ENCODE peak calls at places on chromosome 3, in five cellular contexts. T is HepG2, S is mammary epithelial cell, H is hepatocyte, D is PC-3. I is an unnamed sample.

GRCh38 chr3:113245775-113246174 is 34.4 kb downstream of the BOC start:
- DNase-seq in D (no peak), T (no peak), S (no peak), H (no peak), I (no peak)

GRCh38 chr3:131630812-131631211 is 128.0 kb upstream of the MRPL3 start:
- DNase-seq in S (no peak), T (no peak), D (no peak), H (no peak), I (no peak)

GRCh38 chr3:5010706-5011554 is 31.7 kb downstream of the BHLHE40 start:
- DNase-seq in S (no peak), D (no peak), H (no peak), T (no peak), I (no peak)

GRCh38 chr3:133038731-133039398 is 674 bp downstream of the TMEM108 start:
- DNase-seq in H (peak; percentile 41), T (no peak), D (no peak), S (no peak), I (no peak)

GRCh38 chr3:183532620-183533409 is 22.7 kb downstream of the KLHL6 start:
- DNase-seq in S (no peak), H (peak; percentile 74), T (no peak), D (no peak), I (no peak)

GRCh38 chr3:180417241-180417640 is 184.7 kb upstream of the TTC14 start:
- DNase-seq in S (no peak), D (no peak), H (no peak), T (no peak), I (no peak)

GRCh38 chr3:122407946-122408345 is 7.9 kb downstream of the WDR5B start:
- DNase-seq in D (no peak), T (no peak), S (no peak), H (no peak), I (peak; percentile 82)

GRCh38 chr3:129003578-129004112 is 2.5 kb downstream of the EFCC1 start:
- DNase-seq in D (peak; percentile 54), T (peak; percentile 23), H (peak; percentile 85), S (peak; percentile 48), I (peak; percentile 79)

GRCh38 chr3:35651456-35651855 is 12.1 kb downstream of the ARPP21 start:
- DNase-seq in T (no peak), S (no peak), H (no peak), D (no peak), I (no peak)

GRCh38 chr3:64225695-64226499 is 631 bp upstream of the PRICKLE2 start:
- DNase-seq in D (no peak), T (no peak), S (peak; percentile 25), H (no peak), I (no peak)

GRCh38 chr3:66539466-66539989 is 38.7 kb upstream of the LRIG1 start:
- DNase-seq in D (no peak), S (no peak), T (no peak), H (no peak), I (no peak)

GRCh38 chr3:66472313-66473134 is 28.3 kb downstream of the LRIG1 start:
- DNase-seq in H (peak; percentile 48), D (peak; percentile 69), S (peak; percentile 80), T (no peak), I (peak; percentile 71)

DNA sequence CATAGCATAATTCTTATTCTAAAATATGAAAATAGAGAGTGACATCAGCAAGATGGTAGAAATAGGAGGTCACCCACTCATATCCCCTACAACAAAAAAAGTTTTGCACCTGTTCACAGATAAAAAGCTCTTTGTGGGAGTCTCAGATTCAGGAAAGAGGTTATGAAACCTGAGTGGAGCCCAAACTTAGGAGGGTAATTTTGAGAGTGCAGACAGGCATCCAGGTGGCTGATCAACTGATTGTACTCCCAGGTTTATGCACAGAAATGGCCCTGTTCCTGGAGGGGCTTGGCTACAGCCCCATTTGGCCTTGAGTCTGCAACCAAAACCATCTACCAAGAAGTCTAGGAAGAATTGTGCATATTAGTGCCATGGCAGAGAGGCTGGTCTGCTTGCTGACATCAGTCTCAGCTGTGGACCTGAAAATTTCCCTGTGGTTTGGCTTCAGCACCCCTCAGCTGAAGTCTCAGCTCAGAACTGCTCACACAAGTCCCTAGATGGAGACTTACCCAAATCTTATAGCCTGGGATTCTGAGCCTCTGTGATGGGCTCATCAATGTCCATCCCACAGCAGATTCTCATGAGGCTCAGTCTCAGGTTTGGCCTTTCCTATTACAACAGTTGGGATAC is 291.6 kb downstream of the IL20RB start:
- DNase-seq in D (no peak), H (no peak), T (no peak), S (no peak), I (no peak)
- H3K4me2 ChIP-seq in D (no peak overlapping the region), H (no peak overlapping the region), T (no peak overlapping the region), S (no peak overlapping the region), I (no peak overlapping the region)

GRCh38 chr3:149971403-149972075 is 844 bp upstream of the PFN2 start:
- DNase-seq in T (peak; percentile 15), D (peak; percentile 67), H (no peak), S (no peak), I (peak; percentile 57)
- H3K4me3 ChIP-seq in T (peak overlapping the region; percentile 92), D (peak overlapping the region; percentile 79), H (peak overlapping the region; percentile 63), S (peak overlapping the region; percentile 94), I (peak overlapping the region; percentile 78)

DNA sequence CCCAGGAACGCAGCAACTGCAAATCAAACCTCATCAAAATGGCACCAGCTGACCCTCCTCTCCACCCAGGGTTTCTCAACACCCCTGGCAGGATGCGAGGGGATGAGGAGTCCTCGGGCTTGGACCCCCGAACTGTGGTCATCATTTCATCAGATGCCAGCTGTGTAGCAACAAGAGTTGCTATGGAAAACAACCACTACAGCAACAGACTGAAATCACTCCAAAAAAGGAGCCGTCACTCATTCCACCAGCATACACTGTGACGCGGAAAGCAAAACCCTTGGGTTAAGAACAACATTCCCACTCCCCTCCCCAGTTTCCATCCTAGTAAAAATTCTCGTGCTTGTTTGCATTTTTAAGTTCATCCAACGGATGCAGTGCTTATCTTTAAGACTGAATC is 40.1 kb downstream of the VGLL4 start:
- DNase-seq in S (no peak), D (no peak), H (peak; percentile 58), T (no peak), I (no peak)
- H3K79me2 ChIP-seq in S (peaks cover 74% of the 10 kb centered on the region), D (peaks cover 75% of the 10 kb centered on the region), H (peaks cover 87% of the 10 kb centered on the region), T (peaks cover 78% of the 10 kb centered on the region), I (peaks cover 64% of the 10 kb centered on the region)

GRCh38 chr3:167862104-167862785 is 126.7 kb downstream of the SERPINI1 start:
- DNase-seq in H (no peak), D (peak; percentile 71), S (no peak), T (no peak), I (no peak)

GRCh38 chr3:167861649-167862048 is 126.1 kb downstream of the SERPINI1 start:
- DNase-seq in D (peak; percentile 76), T (no peak), S (no peak), H (no peak), I (no peak)

GRCh38 chr3:167864559-167864887 is 129.0 kb downstream of the SERPINI1 start:
- DNase-seq in D (no peak), H (no peak), T (no peak), S (no peak), I (no peak)

GRCh38 chr3:167866321-167866720 is 130.8 kb downstream of the SERPINI1 start:
- DNase-seq in H (no peak), T (no peak), S (no peak), D (no peak), I (no peak)

GRCh38 chr3:167863811-167864558 is 128.5 kb downstream of the SERPINI1 start:
- DNase-seq in T (no peak), D (no peak), H (no peak), S (no peak), I (no peak)
- H3K4me2 ChIP-seq in T (no peak overlapping the region), D (no peak overlapping the region), H (no peak overlapping the region), S (no peak overlapping the region), I (no peak overlapping the region)